ENCODE peak calls at places on chromosome 9, in five cellular contexts. X is suprapubic skin, E is HCT116, V is stomach, Z is prostate gland. D is an unnamed sample.
A peak's percentile ranks its signal among the peaks of the same experiment; 100 is the strongest.

GRCh38 chr9:105308448-105309412 is 64.3 kb downstream of the SLC44A1 start:
- DNase-seq in X (no peak), E (no peak), V (no peak), Z (no peak), D (no peak)

GRCh38 chr9:101536351-101536750 is 2.7 kb downstream of the RNF20 start:
- DNase-seq in X (no peak), E (no peak), V (no peak), Z (no peak), D (no peak)

GRCh38 chr9:113220467-113221002 is 542 bp downstream of the FKBP15 start:
- DNase-seq in X (no peak), E (no peak), V (no peak), Z (no peak), D (no peak)

GRCh38 chr9:629136-629535 is 212.4 kb upstream of the DMRT1 start:
- DNase-seq in X (no peak), E (no peak), V (no peak), Z (no peak), D (no peak)

GRCh38 chr9:94805585-94805984 is 79.1 kb downstream of the AOPEP start:
- DNase-seq in X (no peak), E (peak; percentile 33), V (no peak), Z (peak; percentile 69), D (no peak)

GRCh38 chr9:121691890-121692289 is 40.5 kb downstream of the DAB2IP start:
- DNase-seq in X (no peak), E (no peak), V (no peak), Z (no peak), D (no peak)

GRCh38 chr9:121862973-121863372 is 211.5 kb downstream of the DAB2IP start:
- DNase-seq in X (no peak), E (no peak), V (no peak), Z (no peak), D (no peak)

GRCh38 chr9:115591584-115591984 is 473.6 kb upstream of the TNC start:
- DNase-seq in X (no peak), E (peak; percentile 84), V (peak; percentile 75), Z (peak; percentile 79), D (peak; percentile 76)

GRCh38 chr9:25600501-25600900 is 77.7 kb downstream of the TUSC1 start:
- DNase-seq in X (no peak), E (no peak), V (no peak), Z (no peak), D (no peak)

GRCh38 chr9:134858051-134858841 is 22.4 kb upstream of the FCN2 start:
- DNase-seq in X (peak; percentile 62), E (no peak), V (no peak), Z (peak; percentile 47), D (no peak)

GRCh38 chr9:7132605-7133004 is 374.8 kb downstream of the KDM4C start:
- DNase-seq in X (no peak), E (no peak), V (no peak), Z (no peak), D (no peak)

GRCh38 chr9:87667164-87667738 is 58.7 kb upstream of the CTSL start:
- DNase-seq in X (no peak), E (peak; percentile 23), V (no peak), Z (no peak), D (no peak)

GRCh38 chr9:71916834-71917534 is 5.5 kb downstream of the C9orf85 start:
- DNase-seq in X (no peak), E (no peak), V (no peak), Z (no peak), D (no peak)

GRCh38 chr9:5500441-5501235 is 9.7 kb upstream of the PDCD1LG2 start:
- DNase-seq in X (no peak), E (no peak), V (no peak), Z (no peak), D (peak; percentile 40)

GRCh38 chr9:113579270-113580040 is 115.9 kb downstream of the RGS3 start:
- DNase-seq in X (no peak), E (no peak), V (peak; percentile 47), Z (no peak), D (no peak)

GRCh38 chr9:3954950-3955670 is 344.8 kb downstream of the GLIS3 start:
- DNase-seq in X (no peak), E (no peak), V (no peak), Z (no peak), D (no peak)

GRCh38 chr9:6024035-6024554 is 8.7 kb upstream of the RANBP6 start:
- DNase-seq in X (no peak), E (peak; percentile 66), V (no peak), Z (no peak), D (no peak)

GRCh38 chr9:113536483-113537226 is 73.1 kb downstream of the RGS3 start:
- DNase-seq in X (no peak), E (no peak), V (no peak), Z (no peak), D (no peak)

GRCh38 chr9:135344915-135345500 is 134.6 kb upstream of the PPP1R26 start:
- DNase-seq in X (no peak), E (no peak), V (no peak), Z (no peak), D (no peak)

GRCh38 chr9:37969130-37969529 is 65.2 kb upstream of the SLC25A51 start:
- DNase-seq in X (no peak), E (no peak), V (peak; percentile 95), Z (no peak), D (no peak)

GRCh38 chr9:114141553-114142548 is 13.5 kb upstream of the COL27A1 start:
- DNase-seq in X (no peak), E (no peak), V (peak; percentile 37), Z (no peak), D (no peak)

GRCh38 chr9:6771722-6772121 is 13.9 kb downstream of the KDM4C start:
- DNase-seq in X (no peak), E (no peak), V (no peak), Z (no peak), D (no peak)

GRCh38 chr9:133726401-133727276 is 11.5 kb downstream of the SARDH start:
- DNase-seq in X (peak; percentile 80), E (peak; percentile 38), V (peak; percentile 52), Z (peak; percentile 51), D (peak; percentile 33)

GRCh38 chr9:68546596-68547390 is 6.1 kb upstream of the TMEM252 start:
- DNase-seq in X (no peak), E (no peak), V (no peak), Z (no peak), D (peak; percentile 45)

GRCh38 chr9:99563364-99563763 is 258.3 kb upstream of the NR4A3 start:
- DNase-seq in X (no peak), E (no peak), V (no peak), Z (no peak), D (no peak)

GRCh38 chr9:2859776-2860379 is 16.0 kb upstream of the PUM3 start:
- DNase-seq in X (no peak), E (peak; percentile 56), V (peak; percentile 65), Z (peak; percentile 30), D (peak; percentile 53)

GRCh38 chr9:81585191-81585763 is 104.1 kb downstream of the TLE1 start:
- DNase-seq in X (no peak), E (no peak), V (no peak), Z (no peak), D (no peak)

GRCh38 chr9:120708526-120709224 is 5.6 kb downstream of the MEGF9 start:
- DNase-seq in X (no peak), E (no peak), V (no peak), Z (no peak), D (no peak)

GRCh38 chr9:16721972-16722371 is 148.5 kb downstream of the BNC2 start:
- DNase-seq in X (no peak), E (no peak), V (no peak), Z (peak; percentile 14), D (peak; percentile 69)

GRCh38 chr9:91166796-91167366 is 194.8 kb downstream of the AUH start:
- DNase-seq in X (peak; percentile 43), E (no peak), V (peak; percentile 14), Z (no peak), D (no peak)

GRCh38 chr9:93230601-93231000 is 46.7 kb downstream of the WNK2 start:
- DNase-seq in X (no peak), E (no peak), V (no peak), Z (no peak), D (peak; percentile 59)

GRCh38 chr9:95082401-95083084 is 235.0 kb downstream of the FANCC start:
- DNase-seq in X (no peak), E (no peak), V (peak; percentile 25), Z (no peak), D (no peak)

GRCh38 chr9:98809311-98810105 is 2.0 kb downstream of the GALNT12 start:
- DNase-seq in X (no peak), E (no peak), V (no peak), Z (no peak), D (no peak)

GRCh38 chr9:94785211-94786169 is 59.0 kb downstream of the AOPEP start:
- DNase-seq in X (no peak), E (no peak), V (no peak), Z (no peak), D (no peak)

GRCh38 chr9:71814805-71815204 is 46.5 kb upstream of the CEMIP2 start:
- DNase-seq in X (no peak), E (no peak), V (no peak), Z (no peak), D (no peak)

DNA sequence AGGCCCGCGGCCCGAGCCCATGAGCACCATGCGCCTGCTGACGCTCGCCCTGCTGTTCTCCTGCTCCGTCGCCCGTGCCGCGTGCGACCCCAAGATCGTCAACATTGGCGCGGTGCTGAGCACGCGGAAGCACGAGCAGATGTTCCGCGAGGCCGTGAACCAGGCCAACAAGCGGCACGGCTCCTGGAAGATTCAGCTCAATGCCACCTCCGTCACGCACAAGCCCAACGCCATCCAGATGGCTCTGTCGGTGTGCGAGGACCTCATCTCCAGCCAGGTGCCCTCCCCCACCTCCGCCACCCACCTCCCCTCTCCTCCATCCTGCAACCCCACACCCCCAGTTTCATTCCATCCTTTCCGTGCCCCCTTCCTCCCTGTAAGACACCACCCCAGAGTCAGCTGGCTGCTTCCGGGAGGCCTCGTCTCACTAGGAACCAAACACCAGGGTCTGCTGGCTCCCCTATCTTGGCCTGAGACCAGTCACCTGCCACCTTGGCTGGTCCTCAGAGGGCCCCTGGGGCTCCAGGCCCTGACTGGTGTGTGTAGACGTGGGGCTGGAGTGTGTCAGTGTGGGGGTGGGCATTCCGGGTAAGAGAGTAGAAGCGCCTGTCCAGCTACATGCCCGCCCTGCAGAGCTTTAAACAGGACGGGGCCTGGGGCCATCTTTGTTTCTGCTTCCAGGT is 655 bp downstream of the GRIN1 start:
- DNase-seq in X (no peak), E (no peak), V (no peak), Z (no peak), D (no peak)
- H3K27me3 ChIP-seq in X (peaks cover 93% of the 10 kb centered on the region), E (no peaks in the 10 kb centered on the region), V (peaks cover 50% of the 10 kb centered on the region), Z (peaks cover 35% of the 10 kb centered on the region), D (peaks cover 57% of the 10 kb centered on the region)

GRCh38 chr9:136826188-136826541 is 16.1 kb upstream of the AJM1 start:
- DNase-seq in X (no peak), E (no peak), V (no peak), Z (no peak), D (peak; percentile 73)
- H3K36me3 ChIP-seq in X (peaks cover 80% of the 10 kb centered on the region), E (peaks cover 9% of the 10 kb centered on the region), V (peaks cover 79% of the 10 kb centered on the region), Z (no peaks in the 10 kb centered on the region), D (peaks cover 3% of the 10 kb centered on the region)

GRCh38 chr9:97703437-97704326 is 6.5 kb upstream of the XPA start:
- DNase-seq in X (no peak), E (peak; percentile 87), V (no peak), Z (peak; percentile 30), D (no peak)
- TF ChIP-seq POLR2AphosphoS5 in X (no peak), E (peak; percentile 48), V (no peak), Z (no peak), D (no peak)

DNA sequence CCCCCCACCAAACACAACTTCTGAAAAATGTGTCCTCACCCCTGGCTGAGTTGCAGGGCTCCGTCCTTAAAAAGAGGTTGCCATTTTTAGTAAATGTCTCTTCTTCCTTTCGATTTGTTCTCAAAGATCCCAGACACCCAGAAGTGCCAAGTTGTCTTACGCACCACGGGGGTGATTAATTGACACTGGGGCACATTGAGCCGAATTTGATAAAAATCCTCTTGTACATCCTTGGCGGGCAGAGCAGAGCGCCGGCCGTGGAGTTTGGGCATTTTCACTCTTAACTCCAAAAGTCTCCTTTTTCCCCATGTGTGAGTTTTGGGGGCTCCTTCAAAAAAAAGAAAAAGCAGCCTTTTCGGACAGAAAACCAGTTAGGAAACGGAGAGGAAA is 4.5 kb downstream of the LMX1B start:
- DNase-seq in X (no peak), E (no peak), V (no peak), Z (no peak), D (no peak)
- H3K27me3 ChIP-seq in X (peaks cover 86% of the 10 kb centered on the region), E (no peaks in the 10 kb centered on the region), V (peaks cover 33% of the 10 kb centered on the region), Z (peaks cover 48% of the 10 kb centered on the region), D (no peaks in the 10 kb centered on the region)